ENCODE peak calls at places on chromosomes 6 and 20, in eight cellular contexts. E is upper lobe of right lung, U is ascending aorta, Q is BJ, L is mucosa of descending colon, T is ovary, B is stomach, V is AG09309. F is an unnamed sample.
A peak's percentile ranks its signal among the peaks of the same experiment; 100 is the strongest.

GRCh38 chr6:43984442-43985321 is 142.6 kb downstream of the MRPL14 start:
- DNase-seq in E (no peak), U (peak; percentile 67), Q (no peak), L (no peak), T (no peak), B (no peak), V (no peak), F (peak; percentile 71)

GRCh38 chr6:160489091-160489490 is 140.9 kb downstream of the SLC22A3 start:
- DNase-seq in E (no peak), U (no peak), Q (no peak), L (no peak), T (no peak), B (no peak), V (no peak), F (no peak)

GRCh38 chr6:157648561-157648960 is 174.5 kb upstream of the SNX9 start:
- DNase-seq in E (peak; percentile 57), U (no peak), Q (no peak), L (no peak), T (no peak), B (no peak), V (no peak), F (no peak)

GRCh38 chr6:139961190-139961589 is 586.7 kb upstream of the CITED2 start:
- DNase-seq in E (no peak), U (no peak), Q (no peak), L (no peak), T (no peak), B (no peak), V (no peak), F (no peak)

GRCh38 chr6:159068904-159069578 is 24.2 kb upstream of the TAGAP start:
- DNase-seq in E (no peak), U (no peak), Q (no peak), L (no peak), T (no peak), B (no peak), V (no peak), F (no peak)

GRCh38 chr20:5779071-5779470 is 28.9 kb downstream of the SHLD1 start:
- DNase-seq in E (no peak), U (no peak), Q (no peak), L (no peak), T (no peak), B (no peak), V (no peak), F (no peak)

GRCh38 chr6:3022765-3023662 is 23.3 kb downstream of the NQO2 start:
- DNase-seq in E (no peak), U (no peak), Q (no peak), L (no peak), T (no peak), B (no peak), V (no peak), F (peak; percentile 12)

GRCh38 chr6:68976260-68976659 is 341.2 kb downstream of the ADGRB3 start:
- DNase-seq in E (no peak), U (no peak), Q (no peak), L (no peak), T (no peak), B (no peak), V (no peak), F (no peak)

GRCh38 chr6:101912266-101912665 is 518.8 kb downstream of the GRIK2 start:
- DNase-seq in E (no peak), U (no peak), Q (no peak), L (no peak), T (no peak), B (no peak), V (no peak), F (no peak)

GRCh38 chr6:25456249-25456648 is 177.1 kb downstream of the CARMIL1 start:
- DNase-seq in E (no peak), U (no peak), Q (no peak), L (no peak), T (no peak), B (no peak), V (no peak), F (no peak)

GRCh38 chr6:15575357-15576037 is 87.3 kb downstream of the DTNBP1 start:
- DNase-seq in E (no peak), U (no peak), Q (no peak), L (no peak), T (no peak), B (no peak), V (no peak), F (no peak)

GRCh38 chr20:61533231-61533631 is 281.2 kb downstream of the CDH4 start:
- DNase-seq in E (no peak), U (no peak), Q (no peak), L (no peak), T (no peak), B (no peak), V (no peak), F (no peak)

GRCh38 chr6:97947841-97948240 is 664.8 kb upstream of the MMS22L start:
- DNase-seq in E (no peak), U (no peak), Q (no peak), L (no peak), T (no peak), B (peak; percentile 71), V (no peak), F (peak; percentile 8)

GRCh38 chr6:82908661-82909060 is 157.0 kb downstream of the UBE3D start:
- DNase-seq in E (no peak), U (no peak), Q (no peak), L (peak; percentile 31), T (no peak), B (no peak), V (no peak), F (no peak)

GRCh38 chr6:31075528-31075927 is 36.8 kb downstream of the C6orf15 start:
- DNase-seq in E (no peak), U (no peak), Q (no peak), L (no peak), T (no peak), B (no peak), V (no peak), F (peak; percentile 73)

GRCh38 chr20:1631309-1632227 is 11.8 kb upstream of the SIRPB1 start:
- DNase-seq in E (no peak), U (no peak), Q (no peak), L (no peak), T (no peak), B (no peak), V (peak; percentile 1), F (peak; percentile 86)

GRCh38 chr6:25962368-25963127 is at the start of gene TRIM38:
- DNase-seq in E (no peak), U (peak; percentile 93), Q (peak; percentile 83), L (peak; percentile 43), T (peak; percentile 47), B (peak; percentile 80), V (peak; percentile 85), F (peak; percentile 94)

GRCh38 chr6:8530775-8531435 is 95.6 kb upstream of the SLC35B3 start:
- DNase-seq in E (no peak), U (no peak), Q (no peak), L (no peak), T (no peak), B (no peak), V (no peak), F (peak; percentile 0)

GRCh38 chr6:94956910-94957309 is 620.4 kb upstream of the MANEA start:
- DNase-seq in E (no peak), U (no peak), Q (no peak), L (no peak), T (no peak), B (no peak), V (no peak), F (no peak)

GRCh38 chr20:56200456-56200855 is 48.1 kb upstream of the MC3R start:
- DNase-seq in E (no peak), U (no peak), Q (no peak), L (no peak), T (no peak), B (no peak), V (no peak), F (no peak)

GRCh38 chr6:894274-894673 is 201.3 kb upstream of the EXOC2 start:
- DNase-seq in E (no peak), U (no peak), Q (no peak), L (no peak), T (no peak), B (no peak), V (no peak), F (no peak)
- TF ChIP-seq CTCF in E (peak; percentile 17), U (no peak), Q (no peak), L (no peak), T (no peak), B (no peak), V (no peak), F (peak; percentile 6)

GRCh38 chr20:63126876-63127699 is 88.8 kb downstream of the YTHDF1 start:
- DNase-seq in E (peak; percentile 35), U (peak; percentile 35), Q (no peak), L (peak; percentile 3), T (no peak), B (no peak), V (no peak), F (no peak)

GRCh38 chr20:63129376-63129965 is 86.5 kb downstream of the YTHDF1 start:
- DNase-seq in E (peak; percentile 40), U (peak; percentile 40), Q (no peak), L (peak; percentile 4), T (no peak), B (no peak), V (no peak), F (no peak)

GRCh38 chr20:63128367-63128766 is 87.6 kb downstream of the YTHDF1 start:
- DNase-seq in E (peak; percentile 56), U (peak; percentile 59), Q (no peak), L (peak; percentile 11), T (no peak), B (no peak), V (no peak), F (no peak)

GRCh38 chr20:63128956-63129355 is 87.0 kb downstream of the YTHDF1 start:
- DNase-seq in E (peak; percentile 59), U (peak; percentile 51), Q (no peak), L (peak; percentile 14), T (no peak), B (no peak), V (no peak), F (no peak)

GRCh38 chr20:63127700-63128364 is 88.1 kb downstream of the YTHDF1 start:
- DNase-seq in E (peak; percentile 30), U (peak; percentile 11), Q (no peak), L (no peak), T (no peak), B (no peak), V (no peak), F (no peak)
- H3K4me3 ChIP-seq in E (no peak overlapping the region), U (no peak overlapping the region), Q (no peak overlapping the region), L (no peak overlapping the region), T (no peak overlapping the region), B (no peak overlapping the region), V (no peak overlapping the region), F (no peak overlapping the region)

GRCh38 chr6:165745492-165745891 is 82.5 kb upstream of the PDE10A start:
- DNase-seq in E (no peak), U (no peak), Q (no peak), L (no peak), T (no peak), B (no peak), V (no peak), F (no peak)
- TF ChIP-seq CTCF in E (no peak), U (no peak), Q (no peak), L (no peak), T (no peak), B (no peak), V (no peak), F (no peak)

DNA sequence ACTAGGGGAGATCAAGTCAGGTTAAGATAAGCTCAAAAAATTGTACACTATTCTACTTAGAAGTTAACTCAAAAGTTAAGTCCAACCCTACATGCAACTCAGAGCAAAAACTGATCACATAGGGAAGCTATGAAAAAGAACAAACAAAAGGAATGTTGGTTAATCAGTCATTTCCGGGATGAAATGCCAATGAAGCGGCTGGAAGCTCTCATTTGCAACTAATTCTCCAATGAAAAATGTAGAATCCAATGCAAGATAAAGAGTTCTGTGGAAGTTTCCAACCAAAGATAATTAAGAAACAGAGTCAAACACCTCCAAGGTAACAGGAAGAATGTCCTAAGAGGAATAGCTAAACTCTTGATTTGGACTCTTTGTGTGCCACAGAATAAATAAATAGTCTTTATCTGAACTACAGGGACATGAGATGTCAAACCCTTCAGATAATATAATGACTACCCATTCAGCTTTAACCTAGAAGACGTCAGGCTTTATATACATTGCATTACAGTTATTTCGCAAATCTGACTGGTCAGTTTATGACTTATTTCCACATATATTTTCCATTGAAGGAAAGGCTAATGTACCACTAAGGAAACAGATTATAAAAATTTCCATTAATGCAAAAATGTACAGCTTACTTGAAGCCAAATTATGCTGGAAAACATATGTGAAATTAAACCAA is 48.0 kb upstream of the DST start:
- DNase-seq in E (no peak), U (no peak), Q (no peak), L (no peak), T (no peak), B (no peak), V (no peak), F (peak; percentile 88)
- H3K4me3 ChIP-seq in E (peak overlapping the region; percentile 46), U (peak overlapping the region; percentile 41), Q (peak overlapping the region; percentile 28), L (no peak overlapping the region), T (no peak overlapping the region), B (peak overlapping the region; percentile 23), V (peak overlapping the region; percentile 31), F (peak overlapping the region; percentile 65)

F was measured in fibroblast of the aortic adventitia.